ENCODE peak calls at places on chromosomes 6 and 20, in ten cellular contexts. One of them, this sample, is unnamed.

GRCh38 chr6:24537082-24537699 is 42.4 kb downstream of the ALDH5A1 start:
- DNase-seq in SK-N-DZ: no peak
- DNase-seq in MV-4-11: no peak
- DNase-seq in T-helper 2 cell: no peak
- DNase-seq in Right ventricle myocardium inferior: no peak
- DNase-seq in stimulated activated CD4-positive, alpha-beta T cell treated with anti-CD3 and anti-CD28 coated beads, Interleukin-15, amount 100 ng/mL, for 1 hour: no peak
- DNase-seq in cardiac muscle cell: no peak
- DNase-seq in NCI-H1092 treated with DMSO at 0.1 percent for 48 hours: no peak
- DNase-seq in H7: no peak
- DNase-seq in anterior cingulate cortex: no peak
- DNase-seq in this sample: no peak

GRCh38 chr20:44516491-44516890 is 5.4 kb downstream of the SERINC3 start:
- DNase-seq in SK-N-DZ: no peak
- DNase-seq in MV-4-11: no peak
- DNase-seq in T-helper 2 cell: no peak
- DNase-seq in Right ventricle myocardium inferior: no peak
- DNase-seq in stimulated activated CD4-positive, alpha-beta T cell treated with anti-CD3 and anti-CD28 coated beads, Interleukin-15, amount 100 ng/mL, for 1 hour: no peak
- DNase-seq in cardiac muscle cell: no peak
- DNase-seq in NCI-H1092 treated with DMSO at 0.1 percent for 48 hours: no peak
- DNase-seq in H7: no peak
- DNase-seq in anterior cingulate cortex: no peak
- DNase-seq in this sample: no peak

GRCh38 chr20:47576516-47577033 is 74.9 kb downstream of the NCOA3 start:
- DNase-seq in SK-N-DZ: peak
- DNase-seq in MV-4-11: peak
- DNase-seq in T-helper 2 cell: no peak
- DNase-seq in Right ventricle myocardium inferior: no peak
- DNase-seq in stimulated activated CD4-positive, alpha-beta T cell treated with anti-CD3 and anti-CD28 coated beads, Interleukin-15, amount 100 ng/mL, for 1 hour: no peak
- DNase-seq in cardiac muscle cell: peak
- DNase-seq in NCI-H1092 treated with DMSO at 0.1 percent for 48 hours: peak
- DNase-seq in H7: peak
- DNase-seq in anterior cingulate cortex: no peak
- DNase-seq in this sample: no peak

GRCh38 chr6:110296151-110297028 is 61.8 kb downstream of the METTL24 start:
- DNase-seq in SK-N-DZ: no peak
- DNase-seq in MV-4-11: peak
- DNase-seq in T-helper 2 cell: no peak
- DNase-seq in Right ventricle myocardium inferior: no peak
- DNase-seq in stimulated activated CD4-positive, alpha-beta T cell treated with anti-CD3 and anti-CD28 coated beads, Interleukin-15, amount 100 ng/mL, for 1 hour: no peak
- DNase-seq in cardiac muscle cell: no peak
- DNase-seq in NCI-H1092 treated with DMSO at 0.1 percent for 48 hours: no peak
- DNase-seq in H7: no peak
- DNase-seq in anterior cingulate cortex: no peak
- DNase-seq in this sample: no peak

GRCh38 chr6:79878142-79878748 is 69.1 kb downstream of the ELOVL4 start:
- DNase-seq in SK-N-DZ: no peak
- DNase-seq in MV-4-11: no peak
- DNase-seq in T-helper 2 cell: no peak
- DNase-seq in Right ventricle myocardium inferior: no peak
- DNase-seq in stimulated activated CD4-positive, alpha-beta T cell treated with anti-CD3 and anti-CD28 coated beads, Interleukin-15, amount 100 ng/mL, for 1 hour: no peak
- DNase-seq in cardiac muscle cell: peak
- DNase-seq in NCI-H1092 treated with DMSO at 0.1 percent for 48 hours: no peak
- DNase-seq in H7: no peak
- DNase-seq in anterior cingulate cortex: no peak
- DNase-seq in this sample: no peak

GRCh38 chr6:21265264-21266044 is 328.1 kb upstream of the SOX4 start:
- DNase-seq in SK-N-DZ: no peak
- DNase-seq in MV-4-11: no peak
- DNase-seq in T-helper 2 cell: no peak
- DNase-seq in Right ventricle myocardium inferior: no peak
- DNase-seq in stimulated activated CD4-positive, alpha-beta T cell treated with anti-CD3 and anti-CD28 coated beads, Interleukin-15, amount 100 ng/mL, for 1 hour: no peak
- DNase-seq in cardiac muscle cell: no peak
- DNase-seq in NCI-H1092 treated with DMSO at 0.1 percent for 48 hours: no peak
- DNase-seq in H7: no peak
- DNase-seq in anterior cingulate cortex: no peak
- DNase-seq in this sample: no peak

GRCh38 chr6:52513464-52513863 is 63.4 kb downstream of the TRAM2 start:
- DNase-seq in SK-N-DZ: no peak
- DNase-seq in MV-4-11: no peak
- DNase-seq in T-helper 2 cell: no peak
- DNase-seq in Right ventricle myocardium inferior: no peak
- DNase-seq in stimulated activated CD4-positive, alpha-beta T cell treated with anti-CD3 and anti-CD28 coated beads, Interleukin-15, amount 100 ng/mL, for 1 hour: no peak
- DNase-seq in cardiac muscle cell: no peak
- DNase-seq in NCI-H1092 treated with DMSO at 0.1 percent for 48 hours: no peak
- DNase-seq in H7: no peak
- DNase-seq in anterior cingulate cortex: no peak
- DNase-seq in this sample: no peak

GRCh38 chr6:36757206-36757605 is 59.6 kb downstream of the RAB44 start:
- DNase-seq in SK-N-DZ: no peak
- DNase-seq in MV-4-11: peak
- DNase-seq in T-helper 2 cell: peak
- DNase-seq in Right ventricle myocardium inferior: no peak
- DNase-seq in stimulated activated CD4-positive, alpha-beta T cell treated with anti-CD3 and anti-CD28 coated beads, Interleukin-15, amount 100 ng/mL, for 1 hour: no peak
- DNase-seq in cardiac muscle cell: no peak
- DNase-seq in NCI-H1092 treated with DMSO at 0.1 percent for 48 hours: no peak
- DNase-seq in H7: no peak
- DNase-seq in anterior cingulate cortex: no peak
- DNase-seq in this sample: no peak

GRCh38 chr20:61254881-61255589 is 3.0 kb downstream of the CDH4 start:
- DNase-seq in SK-N-DZ: no peak
- DNase-seq in MV-4-11: no peak
- DNase-seq in T-helper 2 cell: no peak
- DNase-seq in Right ventricle myocardium inferior: no peak
- DNase-seq in stimulated activated CD4-positive, alpha-beta T cell treated with anti-CD3 and anti-CD28 coated beads, Interleukin-15, amount 100 ng/mL, for 1 hour: no peak
- DNase-seq in cardiac muscle cell: no peak
- DNase-seq in NCI-H1092 treated with DMSO at 0.1 percent for 48 hours: no peak
- DNase-seq in H7: no peak
- DNase-seq in anterior cingulate cortex: no peak
- DNase-seq in this sample: no peak

GRCh38 chr20:6848041-6848440 is 80.6 kb downstream of the BMP2 start:
- DNase-seq in SK-N-DZ: no peak
- DNase-seq in MV-4-11: no peak
- DNase-seq in T-helper 2 cell: no peak
- DNase-seq in Right ventricle myocardium inferior: no peak
- DNase-seq in stimulated activated CD4-positive, alpha-beta T cell treated with anti-CD3 and anti-CD28 coated beads, Interleukin-15, amount 100 ng/mL, for 1 hour: no peak
- DNase-seq in cardiac muscle cell: no peak
- DNase-seq in NCI-H1092 treated with DMSO at 0.1 percent for 48 hours: no peak
- DNase-seq in H7: no peak
- DNase-seq in anterior cingulate cortex: no peak
- DNase-seq in this sample: no peak

GRCh38 chr6:142218441-142218840 is 71.4 kb downstream of the VTA1 start:
- DNase-seq in SK-N-DZ: no peak
- DNase-seq in MV-4-11: no peak
- DNase-seq in T-helper 2 cell: no peak
- DNase-seq in Right ventricle myocardium inferior: no peak
- DNase-seq in stimulated activated CD4-positive, alpha-beta T cell treated with anti-CD3 and anti-CD28 coated beads, Interleukin-15, amount 100 ng/mL, for 1 hour: no peak
- DNase-seq in cardiac muscle cell: no peak
- DNase-seq in NCI-H1092 treated with DMSO at 0.1 percent for 48 hours: no peak
- DNase-seq in H7: no peak
- DNase-seq in anterior cingulate cortex: no peak
- DNase-seq in this sample: no peak

GRCh38 chr20:51720384-51720783 is 47.8 kb downstream of the ATP9A start:
- DNase-seq in SK-N-DZ: no peak
- DNase-seq in MV-4-11: no peak
- DNase-seq in T-helper 2 cell: no peak
- DNase-seq in Right ventricle myocardium inferior: no peak
- DNase-seq in stimulated activated CD4-positive, alpha-beta T cell treated with anti-CD3 and anti-CD28 coated beads, Interleukin-15, amount 100 ng/mL, for 1 hour: no peak
- DNase-seq in cardiac muscle cell: no peak
- DNase-seq in NCI-H1092 treated with DMSO at 0.1 percent for 48 hours: no peak
- DNase-seq in H7: no peak
- DNase-seq in anterior cingulate cortex: no peak
- DNase-seq in this sample: no peak

GRCh38 chr6:2900221-2900807 is 2.8 kb downstream of the SERPINB9 start:
- DNase-seq in SK-N-DZ: no peak
- DNase-seq in MV-4-11: no peak
- DNase-seq in T-helper 2 cell: no peak
- DNase-seq in Right ventricle myocardium inferior: no peak
- DNase-seq in stimulated activated CD4-positive, alpha-beta T cell treated with anti-CD3 and anti-CD28 coated beads, Interleukin-15, amount 100 ng/mL, for 1 hour: no peak
- DNase-seq in cardiac muscle cell: no peak
- DNase-seq in NCI-H1092 treated with DMSO at 0.1 percent for 48 hours: no peak
- DNase-seq in H7: no peak
- DNase-seq in anterior cingulate cortex: no peak
- DNase-seq in this sample: no peak

GRCh38 chr6:158286413-158286812 is 25.9 kb upstream of the TULP4 start:
- DNase-seq in SK-N-DZ: no peak
- DNase-seq in MV-4-11: no peak
- DNase-seq in T-helper 2 cell: no peak
- DNase-seq in Right ventricle myocardium inferior: no peak
- DNase-seq in stimulated activated CD4-positive, alpha-beta T cell treated with anti-CD3 and anti-CD28 coated beads, Interleukin-15, amount 100 ng/mL, for 1 hour: no peak
- DNase-seq in cardiac muscle cell: peak
- DNase-seq in NCI-H1092 treated with DMSO at 0.1 percent for 48 hours: no peak
- DNase-seq in H7: no peak
- DNase-seq in anterior cingulate cortex: no peak
- DNase-seq in this sample: no peak

GRCh38 chr20:33477386-33478234 is 12.3 kb upstream of the CBFA2T2 start:
- DNase-seq in SK-N-DZ: no peak
- DNase-seq in MV-4-11: no peak
- DNase-seq in T-helper 2 cell: no peak
- DNase-seq in Right ventricle myocardium inferior: no peak
- DNase-seq in stimulated activated CD4-positive, alpha-beta T cell treated with anti-CD3 and anti-CD28 coated beads, Interleukin-15, amount 100 ng/mL, for 1 hour: no peak
- DNase-seq in cardiac muscle cell: no peak
- DNase-seq in NCI-H1092 treated with DMSO at 0.1 percent for 48 hours: peak
- DNase-seq in H7: peak
- DNase-seq in anterior cingulate cortex: no peak
- DNase-seq in this sample: no peak